ENCODE peak calls at places on chromosomes 7 and 10, in ten cellular contexts. H is B cell, M is cardiac muscle cell, T is right lobe of liver, W is neural progenitor cell, Q is uterus, A is GM13977, C is fibroblast of lung, B is HepG2, X is AG04450. R is an unnamed sample.

GRCh38 chr10:73537288-73537687 is 41.5 kb upstream of the PPP3CB start:
- DNase-seq in H (no peak), M (no peak), T (no peak), W (no peak), Q (no peak), A (no peak), C (no peak), B (no peak), X (no peak), R (no peak)

GRCh38 chr7:24637021-24637420 is 63.8 kb downstream of the PALS2 start:
- DNase-seq in H (no peak), M (no peak), T (no peak), W (no peak), Q (no peak), A (no peak), C (no peak), B (no peak), X (no peak), R (no peak)

GRCh38 chr7:1943326-1943725 is 273.2 kb downstream of the ELFN1 start:
- DNase-seq in H (no peak), M (no peak), T (peak), W (no peak), Q (no peak), A (no peak), C (no peak), B (no peak), X (no peak), R (no peak)

GRCh38 chr10:62395892-62396291 is 21.7 kb downstream of the ZNF365 start:
- DNase-seq in H (no peak), M (no peak), T (no peak), W (no peak), Q (no peak), A (no peak), C (no peak), B (no peak), X (no peak), R (no peak)

GRCh38 chr10:128386816-128387604 is 260.8 kb upstream of the MKI67 start:
- DNase-seq in H (no peak), M (no peak), T (no peak), W (no peak), Q (no peak), A (no peak), C (no peak), B (no peak), X (no peak), R (no peak)

GRCh38 chr7:33091111-33091531 is 18.1 kb downstream of the RP9 start:
- DNase-seq in H (no peak), M (no peak), T (no peak), W (no peak), Q (no peak), A (no peak), C (peak), B (no peak), X (no peak), R (no peak)

GRCh38 chr7:151076863-151077704 is 3.5 kb downstream of the FASTK start:
- DNase-seq in H (peak), M (no peak), T (no peak), W (peak), Q (no peak), A (no peak), C (no peak), B (no peak), X (no peak), R (peak)

GRCh38 chr10:71127019-71127534 is 85.3 kb upstream of the UNC5B start:
- DNase-seq in H (no peak), M (no peak), T (no peak), W (peak), Q (no peak), A (no peak), C (no peak), B (no peak), X (no peak), R (no peak)

GRCh38 chr7:78510580-78511188 is 712.1 kb downstream of the PHTF2 start:
- DNase-seq in H (no peak), M (peak), T (no peak), W (peak), Q (no peak), A (peak), C (peak), B (peak), X (peak), R (peak)

GRCh38 chr10:73251683-73252444 is 580 bp downstream of the MRPS16 start:
- DNase-seq in H (no peak), M (no peak), T (no peak), W (peak), Q (no peak), A (no peak), C (peak), B (peak), X (no peak), R (no peak)

GRCh38 chr7:498678-499641 is 20.7 kb downstream of the PDGFA start:
- DNase-seq in H (no peak), M (no peak), T (peak), W (no peak), Q (no peak), A (no peak), C (no peak), B (no peak), X (no peak), R (no peak)

GRCh38 chr10:103429647-103430046 is 22.5 kb downstream of the CALHM2 start:
- DNase-seq in H (no peak), M (no peak), T (no peak), W (no peak), Q (no peak), A (no peak), C (no peak), B (no peak), X (no peak), R (no peak)

GRCh38 chr10:930415-931325 is 835 bp downstream of the LARP4B start:
- DNase-seq in H (peak), M (peak), T (peak), W (peak), Q (peak), A (no peak), C (peak), B (peak), X (no peak), R (peak)

GRCh38 chr10:73773152-73773879 is 8.5 kb upstream of the CHCHD1 start:
- DNase-seq in H (no peak), M (peak), T (no peak), W (no peak), Q (no peak), A (no peak), C (no peak), B (no peak), X (no peak), R (no peak)

GRCh38 chr7:66643395-66643794 is 14.7 kb downstream of the KCTD7 start:
- DNase-seq in H (no peak), M (no peak), T (no peak), W (no peak), Q (no peak), A (no peak), C (no peak), B (no peak), X (no peak), R (no peak)

GRCh38 chr7:137923380-137923779 is 76.6 kb upstream of the DGKI start:
- DNase-seq in H (no peak), M (no peak), T (no peak), W (no peak), Q (no peak), A (no peak), C (peak), B (no peak), X (no peak), R (no peak)

GRCh38 chr10:50470345-50470744 is 153.4 kb downstream of the SGMS1 start:
- DNase-seq in H (no peak), M (peak), T (no peak), W (peak), Q (no peak), A (no peak), C (no peak), B (no peak), X (no peak), R (no peak)

GRCh38 chr10:91023708-91024438 is 103.0 kb upstream of the ANKRD1 start:
- DNase-seq in H (no peak), M (no peak), T (no peak), W (no peak), Q (no peak), A (no peak), C (peak), B (no peak), X (no peak), R (no peak)

GRCh38 chr7:45131891-45132290 is 20.4 kb upstream of the TBRG4 start:
- DNase-seq in H (no peak), M (no peak), T (no peak), W (no peak), Q (no peak), A (no peak), C (no peak), B (no peak), X (no peak), R (no peak)

GRCh38 chr7:28973591-28973990 is 15.5 kb upstream of the TRIL start:
- DNase-seq in H (no peak), M (no peak), T (no peak), W (no peak), Q (no peak), A (no peak), C (no peak), B (no peak), X (no peak), R (no peak)

GRCh38 chr10:7945469-7946187 is 108.9 kb upstream of the GATA3 start:
- DNase-seq in H (no peak), M (no peak), T (no peak), W (no peak), Q (no peak), A (no peak), C (peak), B (peak), X (no peak), R (no peak)

GRCh38 chr7:36880108-36880507 is 155.8 kb upstream of the AOAH start:
- DNase-seq in H (no peak), M (no peak), T (no peak), W (no peak), Q (no peak), A (no peak), C (no peak), B (no peak), X (no peak), R (no peak)

GRCh38 chr7:30923009-30923773 is 11.5 kb downstream of the AQP1 start:
- DNase-seq in H (no peak), M (no peak), T (peak), W (no peak), Q (no peak), A (no peak), C (no peak), B (no peak), X (no peak), R (peak)

GRCh38 chr7:96311967-96312366 is 9.9 kb downstream of the SLC25A13 start:
- DNase-seq in H (no peak), M (peak), T (peak), W (no peak), Q (no peak), A (no peak), C (peak), B (peak), X (no peak), R (no peak)

GRCh38 chr10:63865210-63865609 is 344.0 kb downstream of the REEP3 start:
- DNase-seq in H (no peak), M (no peak), T (no peak), W (no peak), Q (no peak), A (no peak), C (no peak), B (no peak), X (no peak), R (no peak)

GRCh38 chr10:111076682-111077661 is at the start of gene ADRA2A:
- DNase-seq in H (peak), M (peak), T (no peak), W (peak), Q (peak), A (peak), C (peak), B (no peak), X (no peak), R (peak)

GRCh38 chr10:84076540-84077195 is 62.6 kb upstream of the GHITM start:
- DNase-seq in H (no peak), M (no peak), T (no peak), W (peak), Q (peak), A (peak), C (no peak), B (peak), X (peak), R (no peak)

GRCh38 chr10:8065651-8066050 is 11.2 kb downstream of the GATA3 start:
- DNase-seq in H (no peak), M (no peak), T (no peak), W (no peak), Q (no peak), A (no peak), C (no peak), B (no peak), X (no peak), R (no peak)

GRCh38 chr10:77636286-77636966 is 1.2 kb downstream of the KCNMA1 start:
- DNase-seq in H (no peak), M (no peak), T (no peak), W (peak), Q (no peak), A (peak), C (no peak), B (no peak), X (no peak), R (no peak)

GRCh38 chr10:3395487-3395886 is 222.9 kb upstream of the PITRM1 start:
- DNase-seq in H (no peak), M (no peak), T (no peak), W (no peak), Q (no peak), A (no peak), C (no peak), B (no peak), X (no peak), R (no peak)

GRCh38 chr10:75111367-75111905 is at the start of gene SAMD8:
- DNase-seq in H (peak), M (peak), T (peak), W (peak), Q (peak), A (peak), C (peak), B (peak), X (peak), R (peak)
- TF ChIP-seq CTCF in H (peak), M (peak), T (peak), W (peak), Q (peak), A (peak), C (no peak), B (peak), X (no peak), R (peak)

GRCh38 chr10:59809644-59809974 is 56.4 kb upstream of the MRLN start:
- DNase-seq in H (no peak), M (no peak), T (no peak), W (no peak), Q (no peak), A (no peak), C (no peak), B (no peak), X (no peak), R (no peak)
- TF ChIP-seq CTCF in H (peak), M (no peak), T (no peak), W (no peak), Q (no peak), A (no peak), C (no peak), B (no peak), X (no peak), R (no peak)

GRCh38 chr7:132251327-132251659 is 325.0 kb downstream of the PLXNA4 start:
- DNase-seq in H (no peak), M (no peak), T (no peak), W (peak), Q (no peak), A (no peak), C (no peak), B (peak), X (no peak), R (peak)

GRCh38 chr7:132247995-132248618 is 328.2 kb downstream of the PLXNA4 start:
- DNase-seq in H (no peak), M (no peak), T (no peak), W (no peak), Q (no peak), A (no peak), C (no peak), B (no peak), X (no peak), R (no peak)

GRCh38 chr7:132248841-132249590 is 327.3 kb downstream of the PLXNA4 start:
- DNase-seq in H (no peak), M (no peak), T (no peak), W (no peak), Q (no peak), A (no peak), C (no peak), B (no peak), X (no peak), R (no peak)

GRCh38 chr7:132250480-132251326 is 325.6 kb downstream of the PLXNA4 start:
- DNase-seq in H (no peak), M (no peak), T (no peak), W (peak), Q (no peak), A (no peak), C (no peak), B (peak), X (no peak), R (no peak)

DNA sequence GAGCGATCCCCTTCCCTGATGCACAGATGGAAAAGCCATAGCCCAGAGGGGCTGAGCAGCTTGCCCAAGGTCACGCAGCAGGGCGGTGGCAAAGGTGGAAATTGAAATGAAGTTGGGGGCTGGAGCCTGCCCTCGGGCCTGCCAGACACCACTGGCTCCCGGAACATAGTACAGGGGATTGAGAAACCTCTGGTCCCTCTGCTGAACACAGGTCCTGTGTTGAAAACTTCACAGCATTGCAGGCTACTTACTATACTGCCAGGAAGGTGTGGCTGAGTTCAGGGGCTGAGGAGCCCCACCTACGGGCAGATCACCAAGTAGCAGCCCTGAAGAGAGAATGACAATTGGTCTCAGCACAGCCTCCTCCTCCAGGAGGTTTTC is 326.7 kb downstream of the PLXNA4 start:
- DNase-seq in H (no peak), M (peak), T (no peak), W (peak), Q (no peak), A (peak), C (no peak), B (peak), X (no peak), R (peak)
- TF ChIP-seq CTCF in H (no peak), M (peak), T (no peak), W (peak), Q (no peak), A (peak), C (no peak), B (peak), X (no peak), R (no peak)

GRCh38 chr7:46999866-47000265 is 582.0 kb downstream of the TNS3 start:
- DNase-seq in H (no peak), M (no peak), T (no peak), W (no peak), Q (no peak), A (no peak), C (no peak), B (no peak), X (no peak), R (no peak)
- TF ChIP-seq CTCF in H (no peak), M (no peak), T (no peak), W (no peak), Q (no peak), A (no peak), C (no peak), B (no peak), X (no peak), R (no peak)

R was measured in Calu3.